ENCODE peak calls at places on chromosomes 16 and 17, in six cellular contexts. V is chondrocyte; B is NCI-H510A treated with DMSO at 0.1 percent for 48 hours; C is PC-3; U is AML-193; Q is activated CD8-positive, alpha-beta memory T cell treated with anti-CD3 and anti-CD28 coated beads for 4 hours. W is an unnamed sample.

GRCh38 chr16:71807905-71808592 is 585 bp downstream of the AP1G1 start:
- DNase-seq in V (no peak), C (no peak), B (no peak), Q (peak; percentile 27), U (peak; percentile 11), W (no peak)

GRCh38 chr16:52561910-52562741 is 15.2 kb upstream of the TOX3 start:
- DNase-seq in V (no peak), Q (no peak), C (no peak), B (peak; percentile 97), U (no peak), W (no peak)

GRCh38 chr16:16028311-16028999 is 79.0 kb downstream of the ABCC1 start:
- DNase-seq in U (no peak), V (no peak), Q (no peak), B (no peak), C (peak; percentile 46), W (no peak)

GRCh38 chr17:49959183-49959935 is 9.6 kb upstream of the DLX4 start:
- DNase-seq in V (no peak), U (peak; percentile 43), Q (no peak), C (peak; percentile 71), B (no peak), W (no peak)

GRCh38 chr17:21545051-21545450 is 147.3 kb upstream of the KCNJ18 start:
- DNase-seq in V (no peak), U (no peak), C (no peak), B (no peak), Q (no peak), W (no peak)

GRCh38 chr17:74427048-74427762 is 4.7 kb upstream of the GPRC5C start:
- DNase-seq in C (no peak), B (no peak), Q (no peak), U (no peak), V (no peak), W (no peak)

GRCh38 chr16:85610059-85610445 is 3.1 kb upstream of the GSE1 start:
- DNase-seq in C (peak; percentile 31), Q (no peak), V (no peak), B (no peak), U (peak; percentile 5), W (no peak)

GRCh38 chr17:50627782-50628601 is 6.7 kb upstream of the ABCC3 start:
- DNase-seq in Q (no peak), B (peak; percentile 97), U (no peak), V (no peak), C (peak; percentile 48), W (no peak)

GRCh38 chr16:2507052-2507678 is 6.6 kb upstream of the ATP6V0C start:
- DNase-seq in B (no peak), V (no peak), U (no peak), C (no peak), Q (no peak), W (no peak)

GRCh38 chr16:85229869-85230416 is 117.7 kb upstream of the CIBAR2 start:
- DNase-seq in C (no peak), Q (no peak), U (no peak), B (no peak), V (no peak), W (no peak)

GRCh38 chr17:75504347-75505151 is 10.8 kb downstream of the CASKIN2 start:
- DNase-seq in Q (no peak), C (peak; percentile 65), U (peak; percentile 43), B (no peak), V (no peak), W (peak; percentile 18)

GRCh38 chr16:49755716-49756115 is 100.2 kb downstream of the ZNF423 start:
- DNase-seq in B (no peak), C (no peak), U (no peak), V (no peak), Q (no peak), W (no peak)

GRCh38 chr16:57916735-57917450 is 54.0 kb downstream of the CNGB1 start:
- DNase-seq in U (no peak), C (peak; percentile 53), Q (no peak), V (no peak), B (no peak), W (no peak)

GRCh38 chr16:50478773-50479149 is 69.4 kb upstream of the NKD1 start:
- DNase-seq in U (no peak), B (peak; percentile 86), Q (no peak), V (no peak), C (no peak), W (no peak)

GRCh38 chr17:56185905-56186783 is 32.9 kb downstream of the ANKFN1 start:
- DNase-seq in U (no peak), V (no peak), Q (no peak), B (no peak), C (peak; percentile 9), W (no peak)

GRCh38 chr17:60421273-60422161 is 772 bp upstream of the CHCT1 start:
- DNase-seq in U (peak; percentile 82), Q (peak; percentile 48), C (no peak), V (no peak), B (peak; percentile 72), W (peak; percentile 48)

GRCh38 chr17:46121165-46121764 is 72.0 kb downstream of the KANSL1 start:
- DNase-seq in C (no peak), V (no peak), B (no peak), Q (no peak), U (no peak), W (no peak)

GRCh38 chr17:42695500-42695899 is 13.2 kb downstream of the CNTNAP1 start:
- DNase-seq in B (no peak), U (no peak), C (no peak), Q (no peak), V (no peak), W (no peak)

GRCh38 chr17:77455111-77455877 is 314.5 kb downstream of the SEC14L1 start:
- DNase-seq in U (no peak), B (no peak), C (no peak), V (no peak), Q (no peak), W (no peak)

GRCh38 chr16:75621170-75621477 is 2.0 kb downstream of the ADAT1 start:
- DNase-seq in C (peak; percentile 39), B (no peak), Q (no peak), U (peak; percentile 48), V (no peak), W (no peak)

GRCh38 chr16:30582611-30583340 is 2.7 kb downstream of the ZNF785 start:
- DNase-seq in U (no peak), B (no peak), Q (no peak), V (no peak), C (no peak), W (no peak)

GRCh38 chr16:2743007-2743810 is 9.2 kb upstream of the SRRM2 start:
- DNase-seq in U (no peak), Q (no peak), V (no peak), C (no peak), B (no peak), W (no peak)

GRCh38 chr17:9900019-9900594 is 5.0 kb downstream of the RCVRN start:
- DNase-seq in Q (no peak), V (no peak), C (no peak), B (no peak), U (no peak), W (no peak)

GRCh38 chr16:28543072-28543471 is 4.3 kb upstream of the NUPR1 start:
- DNase-seq in C (no peak), B (no peak), Q (no peak), U (peak; percentile 87), V (no peak), W (peak; percentile 14)

GRCh38 chr17:57530508-57530907 is 214.6 kb downstream of the CCDC182 start:
- DNase-seq in U (no peak), B (no peak), Q (no peak), C (no peak), V (no peak), W (no peak)

GRCh38 chr16:87634411-87634810 is 32.1 kb downstream of the JPH3 start:
- DNase-seq in C (no peak), U (no peak), B (no peak), Q (no peak), V (no peak), W (no peak)

GRCh38 chr16:21704733-21705132 is 41.0 kb downstream of the OTOA start:
- DNase-seq in U (no peak), Q (no peak), C (no peak), V (no peak), B (no peak), W (no peak)

GRCh38 chr16:84478172-84478948 is 26.1 kb downstream of the MEAK7 start:
- DNase-seq in B (no peak), U (no peak), V (no peak), C (peak; percentile 33), Q (no peak), W (no peak)

GRCh38 chr17:39826334-39826733 is 37.8 kb downstream of the IKZF3 start:
- DNase-seq in Q (no peak), V (no peak), B (no peak), C (no peak), U (no peak), W (no peak)

GRCh38 chr17:29292071-29292991 is 1.6 kb downstream of the NUFIP2 start:
- DNase-seq in C (peak; percentile 4), V (no peak), U (peak; percentile 41), B (peak; percentile 15), Q (peak; percentile 30), W (peak; percentile 28)

GRCh38 chr17:78924481-78925151 is 571 bp downstream of the TIMP2 start:
- DNase-seq in U (no peak), V (no peak), B (no peak), C (peak; percentile 48), Q (no peak), W (no peak)

GRCh38 chr17:46742539-46743270 is 75.8 kb downstream of the WNT3 start:
- DNase-seq in B (peak; percentile 45), U (no peak), V (no peak), C (peak; percentile 93), Q (no peak), W (no peak)

GRCh38 chr16:57016301-57016700 is 26.9 kb downstream of the NLRC5 start:
- DNase-seq in V (no peak), U (no peak), Q (no peak), B (no peak), C (no peak), W (no peak)

GRCh38 chr17:75614006-75614405 is 19.2 kb upstream of the SMIM5 start:
- DNase-seq in B (no peak), C (no peak), V (no peak), Q (no peak), U (no peak), W (no peak)

GRCh38 chr17:44971776-44972483 is 3.8 kb upstream of the C1QL1 start:
- DNase-seq in B (no peak), Q (no peak), V (no peak), U (no peak), C (no peak), W (no peak)

GRCh38 chr16:22788190-22788530 is 25.8 kb upstream of the HS3ST2 start:
- DNase-seq in V (no peak), U (peak; percentile 89), Q (no peak), B (no peak), C (no peak), W (peak; percentile 36)

GRCh38 chr16:2846511-2847310 is 11.3 kb downstream of the PRSS22 start:
- DNase-seq in V (no peak), U (no peak), C (peak; percentile 78), B (no peak), Q (no peak), W (no peak)

W was measured in GDM1.